ENCODE peak calls at places on chromosomes 2 and 18, in four cellular contexts. H is neuronal stem cell, I is H1, Q is trophoblast cell. T is an unnamed sample.

GRCh38 chr18:12656671-12657047 is 1.2 kb downstream of the SPIRE1 start:
- DNase-seq in H (no peak), Q (peak; percentile 11), I (no peak), T (no peak)

GRCh38 chr2:53475320-53475719 is 292.3 kb upstream of the CHAC2 start:
- DNase-seq in I (no peak), Q (peak; percentile 29), H (no peak), T (no peak)

GRCh38 chr2:63378589-63378988 is 209.7 kb downstream of the WDPCP start:
- DNase-seq in I (no peak), H (no peak), Q (peak; percentile 2), T (no peak)

GRCh38 chr2:5692561-5693287 is 540 bp downstream of the SOX11 start:
- DNase-seq in H (no peak), I (peak; percentile 67), Q (no peak), T (no peak)

GRCh38 chr2:112643488-112643887 is 2.3 kb upstream of the SLC20A1 start:
- DNase-seq in H (no peak), Q (no peak), I (no peak), T (no peak)

GRCh38 chr18:30094556-30094955 is 948.0 kb downstream of the DSC3 start:
- DNase-seq in Q (peak; percentile 41), H (no peak), I (no peak), T (no peak)

GRCh38 chr18:69528439-69528838 is 127.8 kb downstream of the DOK6 start:
- DNase-seq in Q (no peak), I (no peak), H (no peak), T (no peak)

GRCh38 chr2:216017365-216017764 is 4.0 kb upstream of the MREG start:
- DNase-seq in H (no peak), Q (peak; percentile 80), I (no peak), T (no peak)

GRCh38 chr2:112690853-112691390 is 29.9 kb upstream of the NT5DC4 start:
- DNase-seq in H (no peak), Q (peak; percentile 78), I (peak; percentile 62), T (peak; percentile 52)

GRCh38 chr2:124149571-124149970 is 124.5 kb downstream of the CNTNAP5 start:
- DNase-seq in I (no peak), Q (no peak), H (no peak), T (no peak)

DNA sequence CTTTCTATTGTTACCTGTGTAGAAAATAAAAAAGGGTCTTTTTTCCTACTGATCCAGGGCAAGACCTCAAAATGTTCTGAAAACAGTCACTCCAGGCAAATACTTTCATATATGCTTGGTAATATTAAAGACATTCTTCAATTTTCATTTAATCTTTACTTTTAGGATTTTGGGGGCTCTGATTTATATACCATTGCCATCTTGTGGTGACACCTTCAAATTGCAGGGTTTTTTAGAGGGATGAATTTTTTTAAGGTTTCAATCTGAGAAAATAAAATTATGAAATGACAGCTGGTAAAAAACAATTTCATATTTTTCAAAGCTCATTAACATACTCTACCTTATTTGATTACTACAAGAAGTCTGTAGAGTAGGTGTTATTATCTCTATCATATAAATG is 26.8 kb downstream of the MAPK4 start:
- DNase-seq in I (no peak), Q (no peak), H (no peak), T (no peak)
- H2BK12ac ChIP-seq in I (no peak overlapping the region), Q (no peak overlapping the region), H (no peak overlapping the region), T (no peak overlapping the region)

DNA sequence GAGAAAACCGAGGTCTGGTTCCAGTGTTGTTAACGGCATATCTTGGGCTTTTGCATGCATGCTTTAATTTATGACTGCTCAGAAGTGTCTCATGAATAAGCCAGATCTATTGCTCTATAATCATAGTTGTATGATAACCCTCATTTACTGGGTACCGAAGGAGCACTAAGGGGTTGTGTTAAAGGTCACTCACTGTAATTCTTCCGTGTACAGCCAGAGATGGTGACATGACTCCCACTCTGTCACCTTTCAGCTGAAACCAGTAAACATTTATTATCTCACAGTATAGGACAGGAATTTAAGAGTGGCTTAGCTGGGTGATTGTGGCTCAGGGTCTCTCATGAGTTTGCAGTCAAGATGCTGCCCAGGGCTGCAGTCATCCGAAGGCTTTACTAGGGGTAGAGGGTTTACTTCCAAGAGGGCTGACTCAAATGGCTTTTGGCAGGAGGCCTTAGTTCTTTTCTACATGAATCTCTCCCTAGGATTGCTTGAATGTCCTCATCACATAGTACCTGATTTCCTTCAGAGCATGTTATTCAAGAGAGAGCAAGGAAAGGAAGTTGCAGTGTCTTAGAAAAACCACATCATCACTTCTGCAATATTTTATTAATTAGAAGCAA is 107.0 kb downstream of the NAB1 start:
- DNase-seq in Q (no peak), I (no peak), H (no peak), T (no peak)
- H2AFZ ChIP-seq in Q (no peak overlapping the region), I (no peak overlapping the region), H (no peak overlapping the region), T (no peak overlapping the region)

GRCh38 chr2:46909771-46910419 is 5.7 kb downstream of the MCFD2 start:
- DNase-seq in H (no peak), I (no peak), Q (no peak), T (no peak)
- H3K4me1 ChIP-seq in H (peaks cover 4% of the 10 kb centered on the region), I (peaks cover 7% of the 10 kb centered on the region), Q (peaks cover 7% of the 10 kb centered on the region), T (no peaks in the 10 kb centered on the region)

GRCh38 chr2:165953306-165953654 is 296 bp downstream of the TTC21B start:
- DNase-seq in Q (peak; percentile 73), I (no peak), H (no peak), T (no peak)

GRCh38 chr2:165959371-165959770 is 5.8 kb upstream of the TTC21B start:
- DNase-seq in I (no peak), Q (no peak), H (no peak), T (no peak)

GRCh38 chr2:165953655-165954606 is at the start of gene TTC21B:
- DNase-seq in Q (peak; percentile 100), H (peak; percentile 92), I (peak; percentile 94), T (peak; percentile 96)

GRCh38 chr2:165958313-165958712 is 4.7 kb upstream of the TTC21B start:
- DNase-seq in I (no peak), Q (no peak), H (no peak), T (no peak)

GRCh38 chr2:165957030-165957675 is 3.6 kb upstream of the TTC21B start:
- DNase-seq in Q (no peak), I (no peak), H (no peak), T (peak; percentile 20)
- H2BK12ac ChIP-seq in Q (no peak overlapping the region), I (no peak overlapping the region), H (no peak overlapping the region), T (no peak overlapping the region)

GRCh38 chr2:169765523-169765922 is 31.9 kb downstream of the KLHL23 start:
- DNase-seq in H (no peak), Q (no peak), I (no peak), T (no peak)

GRCh38 chr2:169768262-169768995 is 30.2 kb upstream of the SSB start:
- DNase-seq in I (no peak), H (no peak), Q (no peak), T (no peak)

GRCh38 chr2:169771612-169772011 is 27.1 kb upstream of the SSB start:
- DNase-seq in Q (no peak), H (no peak), I (no peak), T (no peak)

GRCh38 chr2:169770991-169771390 is 27.7 kb upstream of the SSB start:
- DNase-seq in Q (no peak), H (no peak), I (no peak), T (no peak)

GRCh38 chr2:169767243-169767888 is 31.3 kb upstream of the SSB start:
- DNase-seq in H (peak; percentile 5), I (peak; percentile 57), Q (peak; percentile 73), T (peak; percentile 49)
- H2AFZ ChIP-seq in H (no peak overlapping the region), I (no peak overlapping the region), Q (no peak overlapping the region), T (no peak overlapping the region)

GRCh38 chr2:127407091-127407490 is 11.1 kb upstream of the PROC start:
- DNase-seq in Q (no peak), I (no peak), H (no peak), T (no peak)

GRCh38 chr2:127408004-127408806 is 10.0 kb upstream of the PROC start:
- DNase-seq in I (peak; percentile 89), H (peak; percentile 82), Q (peak; percentile 96), T (peak; percentile 94)

GRCh38 chr2:127407661-127408003 is 10.6 kb upstream of the PROC start:
- DNase-seq in Q (peak; percentile 80), I (no peak), H (no peak), T (no peak)

GRCh38 chr2:127410871-127411396 is 7.3 kb upstream of the PROC start:
- DNase-seq in Q (no peak), H (no peak), I (no peak), T (no peak)

DNA sequence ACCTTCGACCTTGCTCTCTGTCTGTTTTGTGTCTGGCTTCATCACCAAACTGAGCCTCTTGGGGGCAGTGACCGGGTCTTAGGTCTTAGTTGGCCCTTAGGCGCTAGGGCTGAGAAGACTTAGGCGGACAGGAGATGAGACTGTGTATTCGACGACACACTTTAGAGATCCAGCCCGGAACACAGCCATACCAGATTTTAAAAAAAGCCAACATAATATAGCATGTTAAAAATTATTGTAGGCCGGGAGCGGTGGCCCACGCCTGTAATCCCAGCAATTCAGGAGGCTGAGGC is 9.5 kb upstream of the PROC start:
- DNase-seq in Q (no peak), H (no peak), I (no peak), T (no peak)
- H3K4me1 ChIP-seq in Q (peaks cover 18% of the 10 kb centered on the region), H (no peaks in the 10 kb centered on the region), I (peaks cover 3% of the 10 kb centered on the region), T (peaks cover 2% of the 10 kb centered on the region)

DNA sequence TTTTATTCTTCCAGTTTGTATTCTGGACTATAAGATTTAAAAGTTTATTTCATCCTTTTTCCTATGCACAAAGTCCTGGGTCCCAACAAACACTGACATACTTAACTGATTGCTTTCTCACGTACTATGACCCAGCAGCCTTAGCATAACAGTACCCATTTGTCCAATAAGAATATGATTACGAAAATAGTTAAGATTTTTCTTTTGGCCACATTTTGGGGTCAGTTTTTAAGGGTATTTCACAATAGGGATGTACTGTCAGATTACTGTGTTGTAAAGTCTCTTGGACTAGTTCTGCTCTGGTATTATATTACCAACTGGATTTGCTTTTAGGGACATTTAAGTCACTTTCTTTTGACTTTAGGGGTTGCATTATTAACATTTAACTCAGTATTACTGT is 46.1 kb downstream of the TTC39C start:
- DNase-seq in I (no peak), Q (no peak), H (no peak), T (no peak)
- H2BK12ac ChIP-seq in I (no peak overlapping the region), Q (no peak overlapping the region), H (no peak overlapping the region), T (no peak overlapping the region)

GRCh38 chr2:127187831-127188230 is 32.3 kb downstream of the CYP27C1 start:
- DNase-seq in H (no peak), I (no peak), Q (no peak), T (no peak)

GRCh38 chr2:127185093-127185492 is 35.0 kb downstream of the CYP27C1 start:
- DNase-seq in I (no peak), H (no peak), Q (no peak), T (no peak)

GRCh38 chr2:127183771-127184170 is 36.3 kb downstream of the CYP27C1 start:
- DNase-seq in I (no peak), Q (no peak), H (no peak), T (no peak)

GRCh38 chr2:127187081-127187775 is 32.9 kb downstream of the CYP27C1 start:
- DNase-seq in Q (no peak), H (no peak), I (no peak), T (no peak)

DNA sequence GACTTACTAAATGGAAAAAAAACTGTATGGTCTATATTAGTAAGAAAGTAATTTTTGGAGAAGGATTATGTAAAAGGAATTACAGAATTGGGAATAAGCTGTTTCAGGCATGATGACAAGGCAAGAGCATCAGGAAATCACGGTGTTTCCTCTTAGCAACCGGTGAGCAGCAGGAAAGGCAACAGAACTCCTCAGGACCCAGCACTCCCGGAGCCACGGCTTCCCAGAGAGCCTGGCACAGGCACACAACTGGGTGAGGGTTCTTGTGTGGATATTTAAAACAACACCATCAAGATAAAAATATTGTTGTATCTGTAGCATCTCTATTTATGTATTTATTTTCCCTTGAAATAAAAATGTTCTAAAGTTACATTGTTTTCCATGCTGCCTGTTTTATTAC is 34.4 kb downstream of the CYP27C1 start:
- DNase-seq in I (no peak), H (no peak), Q (no peak), T (no peak)
- H2AFZ ChIP-seq in I (no peak overlapping the region), H (no peak overlapping the region), Q (no peak overlapping the region), T (no peak overlapping the region)